ENCODE peak calls at places on chromosomes 6 and 20, in five cellular contexts. One of them, this sample, is unnamed.

GRCh38 chr6:91105532-91105931 is 518.7 kb upstream of the MAP3K7 start:
- DNase-seq in WTC11: no peak
- DNase-seq in astrocyte of the cerebellum: no peak
- DNase-seq in AG09319: no peak
- DNase-seq in mesothelial cell of epicardium: no peak
- DNase-seq in this sample: no peak

GRCh38 chr6:134519456-134519855 is 201.5 kb upstream of the SGK1 start:
- DNase-seq in WTC11: no peak
- DNase-seq in astrocyte of the cerebellum: no peak
- DNase-seq in AG09319: no peak
- DNase-seq in mesothelial cell of epicardium: no peak
- DNase-seq in this sample: no peak

GRCh38 chr6:29941476-29941875 is 856 bp upstream of the HLA-A start:
- DNase-seq in WTC11: no peak
- DNase-seq in astrocyte of the cerebellum: no peak
- DNase-seq in AG09319: no peak
- DNase-seq in mesothelial cell of epicardium: no peak
- DNase-seq in this sample: no peak

GRCh38 chr6:128655978-128656498 is 135.6 kb upstream of the PTPRK start:
- DNase-seq in WTC11: no peak
- DNase-seq in astrocyte of the cerebellum: peak; percentile 82
- DNase-seq in AG09319: peak; percentile 27
- DNase-seq in mesothelial cell of epicardium: no peak
- DNase-seq in this sample: no peak

GRCh38 chr6:35665573-35665972 is 23.1 kb downstream of the FKBP5 start:
- DNase-seq in WTC11: no peak
- DNase-seq in astrocyte of the cerebellum: no peak
- DNase-seq in AG09319: no peak
- DNase-seq in mesothelial cell of epicardium: no peak
- DNase-seq in this sample: no peak

GRCh38 chr6:50087231-50087954 is 37.7 kb upstream of the DEFB112 start:
- DNase-seq in WTC11: no peak
- DNase-seq in astrocyte of the cerebellum: peak; percentile 18
- DNase-seq in AG09319: no peak
- DNase-seq in mesothelial cell of epicardium: no peak
- DNase-seq in this sample: no peak

GRCh38 chr20:16287776-16288175 is 285.5 kb downstream of the KIF16B start:
- DNase-seq in WTC11: no peak
- DNase-seq in astrocyte of the cerebellum: no peak
- DNase-seq in AG09319: no peak
- DNase-seq in mesothelial cell of epicardium: no peak
- DNase-seq in this sample: no peak

GRCh38 chr20:63858393-63859165 is 2.7 kb upstream of the ABHD16B start:
- DNase-seq in WTC11: no peak
- DNase-seq in astrocyte of the cerebellum: no peak
- DNase-seq in AG09319: no peak
- DNase-seq in mesothelial cell of epicardium: no peak
- DNase-seq in this sample: no peak

GRCh38 chr6:22349528-22349927 is 52.7 kb upstream of the PRL start:
- DNase-seq in WTC11: no peak
- DNase-seq in astrocyte of the cerebellum: no peak
- DNase-seq in AG09319: no peak
- DNase-seq in mesothelial cell of epicardium: no peak
- DNase-seq in this sample: no peak

GRCh38 chr6:106163446-106163965 is 77.4 kb downstream of the PRDM1 start:
- DNase-seq in WTC11: no peak
- DNase-seq in astrocyte of the cerebellum: peak; percentile 50
- DNase-seq in AG09319: no peak
- DNase-seq in mesothelial cell of epicardium: no peak
- DNase-seq in this sample: no peak

GRCh38 chr20:15342987-15343639 is 1005.7 kb upstream of the FLRT3 start:
- DNase-seq in WTC11: no peak
- DNase-seq in astrocyte of the cerebellum: no peak
- DNase-seq in AG09319: peak; percentile 0
- DNase-seq in mesothelial cell of epicardium: no peak
- DNase-seq in this sample: no peak

GRCh38 chr20:10217517-10218410 is 866 bp upstream of the SNAP25 start:
- DNase-seq in WTC11: peak; percentile 67
- DNase-seq in astrocyte of the cerebellum: peak; percentile 95
- DNase-seq in AG09319: peak; percentile 89
- DNase-seq in mesothelial cell of epicardium: peak; percentile 49
- DNase-seq in this sample: peak; percentile 86

GRCh38 chr6:15642276-15642675 is 20.6 kb downstream of the DTNBP1 start:
- DNase-seq in WTC11: peak; percentile 42
- DNase-seq in astrocyte of the cerebellum: no peak
- DNase-seq in AG09319: no peak
- DNase-seq in mesothelial cell of epicardium: no peak
- DNase-seq in this sample: no peak

GRCh38 chr6:37876843-37877242 is 57.3 kb downstream of the ZFAND3 start:
- DNase-seq in WTC11: no peak
- DNase-seq in astrocyte of the cerebellum: no peak
- DNase-seq in AG09319: no peak
- DNase-seq in mesothelial cell of epicardium: no peak
- DNase-seq in this sample: no peak

GRCh38 chr20:21302645-21303060 is 478 bp upstream of the XRN2 start:
- DNase-seq in WTC11: no peak
- DNase-seq in astrocyte of the cerebellum: no peak
- DNase-seq in AG09319: no peak
- DNase-seq in mesothelial cell of epicardium: no peak
- DNase-seq in this sample: no peak

GRCh38 chr6:132388291-132388690 is 13.0 kb downstream of the MOXD1 start:
- DNase-seq in WTC11: no peak
- DNase-seq in astrocyte of the cerebellum: no peak
- DNase-seq in AG09319: no peak
- DNase-seq in mesothelial cell of epicardium: no peak
- DNase-seq in this sample: no peak

GRCh38 chr6:20802596-20802995 is 268.3 kb downstream of the CDKAL1 start:
- DNase-seq in WTC11: no peak
- DNase-seq in astrocyte of the cerebellum: no peak
- DNase-seq in AG09319: no peak
- DNase-seq in mesothelial cell of epicardium: no peak
- DNase-seq in this sample: no peak

GRCh38 chr6:165662671-165663282 is at the start of gene PDE10A:
- DNase-seq in WTC11: peak; percentile 53
- DNase-seq in astrocyte of the cerebellum: no peak
- DNase-seq in AG09319: no peak
- DNase-seq in mesothelial cell of epicardium: peak; percentile 64
- DNase-seq in this sample: no peak

GRCh38 chr6:41271901-41272395 is 14.5 kb downstream of the TREM1 start:
- DNase-seq in WTC11: no peak
- DNase-seq in astrocyte of the cerebellum: no peak
- DNase-seq in AG09319: no peak
- DNase-seq in mesothelial cell of epicardium: no peak
- DNase-seq in this sample: peak; percentile 15

GRCh38 chr6:108581237-108581931 is 20.7 kb downstream of the FOXO3 start:
- DNase-seq in WTC11: no peak
- DNase-seq in astrocyte of the cerebellum: peak; percentile 82
- DNase-seq in AG09319: peak; percentile 86
- DNase-seq in mesothelial cell of epicardium: peak; percentile 80
- DNase-seq in this sample: no peak

GRCh38 chr6:45462190-45463134 is 84.7 kb upstream of the SUPT3H start:
- DNase-seq in WTC11: no peak
- DNase-seq in astrocyte of the cerebellum: no peak
- DNase-seq in AG09319: no peak
- DNase-seq in mesothelial cell of epicardium: no peak
- DNase-seq in this sample: no peak

GRCh38 chr6:134278000-134278399 is 39.9 kb downstream of the SGK1 start:
- DNase-seq in WTC11: no peak
- DNase-seq in astrocyte of the cerebellum: no peak
- DNase-seq in AG09319: no peak
- DNase-seq in mesothelial cell of epicardium: no peak
- DNase-seq in this sample: no peak

GRCh38 chr6:127566671-127567070 is 10.3 kb upstream of the C6orf58 start:
- DNase-seq in WTC11: no peak
- DNase-seq in astrocyte of the cerebellum: peak; percentile 53
- DNase-seq in AG09319: no peak
- DNase-seq in mesothelial cell of epicardium: no peak
- DNase-seq in this sample: no peak

GRCh38 chr6:116406678-116407345 is 36.1 kb downstream of the DSE start:
- DNase-seq in WTC11: no peak
- DNase-seq in astrocyte of the cerebellum: no peak
- DNase-seq in AG09319: no peak
- DNase-seq in mesothelial cell of epicardium: no peak
- DNase-seq in this sample: no peak

GRCh38 chr20:18571009-18571408 is 3.8 kb downstream of the SMIM26 start:
- DNase-seq in WTC11: no peak
- DNase-seq in astrocyte of the cerebellum: no peak
- DNase-seq in AG09319: no peak
- DNase-seq in mesothelial cell of epicardium: no peak
- DNase-seq in this sample: no peak

GRCh38 chr20:46377532-46377931 is 28.9 kb downstream of the ELMO2 start:
- DNase-seq in WTC11: no peak
- DNase-seq in astrocyte of the cerebellum: no peak
- DNase-seq in AG09319: no peak
- DNase-seq in mesothelial cell of epicardium: no peak
- DNase-seq in this sample: no peak

GRCh38 chr20:46764068-46764467 is 54.6 kb downstream of the SLC2A10 start:
- DNase-seq in WTC11: no peak
- DNase-seq in astrocyte of the cerebellum: no peak
- DNase-seq in AG09319: no peak
- DNase-seq in mesothelial cell of epicardium: no peak
- DNase-seq in this sample: no peak

DNA sequence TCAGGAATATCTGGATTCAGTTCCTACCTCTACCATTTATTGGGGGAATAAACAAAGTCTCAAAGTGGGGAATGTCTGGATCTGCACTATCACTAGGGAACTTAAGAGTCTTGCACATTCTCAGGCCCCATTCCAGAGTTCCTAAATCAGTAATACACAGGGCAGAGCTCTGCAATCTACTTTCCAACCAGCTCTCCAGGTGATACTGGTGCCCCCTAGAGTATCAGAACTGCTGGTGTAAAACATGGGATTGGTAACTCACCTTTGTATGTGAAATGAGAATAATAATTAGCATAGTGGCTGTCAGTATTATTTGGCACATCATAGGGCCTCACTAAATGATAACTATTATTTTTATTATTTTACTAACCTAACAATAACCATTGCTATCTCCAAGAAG is 278.8 kb upstream of the IMPG1 start:
- DNase-seq in WTC11: no peak
- DNase-seq in astrocyte of the cerebellum: no peak
- DNase-seq in AG09319: no peak
- DNase-seq in mesothelial cell of epicardium: no peak
- DNase-seq in this sample: no peak
- TF ChIP-seq CTCF in WTC11: peak; percentile 36
- TF ChIP-seq CTCF in astrocyte of the cerebellum: no peak
- TF ChIP-seq CTCF in AG09319: no peak
- TF ChIP-seq CTCF in mesothelial cell of epicardium: peak; percentile 16
- TF ChIP-seq CTCF in this sample: no peak

GRCh38 chr20:4235512-4236043 is 220.2 kb upstream of the RNF24 start:
- DNase-seq in WTC11: no peak
- DNase-seq in astrocyte of the cerebellum: no peak
- DNase-seq in AG09319: no peak
- DNase-seq in mesothelial cell of epicardium: no peak
- DNase-seq in this sample: no peak

GRCh38 chr20:4234664-4235063 is 219.3 kb upstream of the RNF24 start:
- DNase-seq in WTC11: no peak
- DNase-seq in astrocyte of the cerebellum: no peak
- DNase-seq in AG09319: no peak
- DNase-seq in mesothelial cell of epicardium: no peak
- DNase-seq in this sample: no peak

GRCh38 chr20:4234128-4234527 is 218.8 kb upstream of the RNF24 start:
- DNase-seq in WTC11: no peak
- DNase-seq in astrocyte of the cerebellum: peak; percentile 50
- DNase-seq in AG09319: no peak
- DNase-seq in mesothelial cell of epicardium: no peak
- DNase-seq in this sample: no peak

GRCh38 chr20:4230651-4231050 is 215.3 kb upstream of the RNF24 start:
- DNase-seq in WTC11: no peak
- DNase-seq in astrocyte of the cerebellum: no peak
- DNase-seq in AG09319: no peak
- DNase-seq in mesothelial cell of epicardium: no peak
- DNase-seq in this sample: no peak

GRCh38 chr20:4233520-4233919 is 218.2 kb upstream of the RNF24 start:
- DNase-seq in WTC11: no peak
- DNase-seq in astrocyte of the cerebellum: no peak
- DNase-seq in AG09319: no peak
- DNase-seq in mesothelial cell of epicardium: no peak
- DNase-seq in this sample: no peak
- TF ChIP-seq CTCF in WTC11: no peak
- TF ChIP-seq CTCF in astrocyte of the cerebellum: peak; percentile 16
- TF ChIP-seq CTCF in AG09319: no peak
- TF ChIP-seq CTCF in mesothelial cell of epicardium: no peak
- TF ChIP-seq CTCF in this sample: no peak

DNA sequence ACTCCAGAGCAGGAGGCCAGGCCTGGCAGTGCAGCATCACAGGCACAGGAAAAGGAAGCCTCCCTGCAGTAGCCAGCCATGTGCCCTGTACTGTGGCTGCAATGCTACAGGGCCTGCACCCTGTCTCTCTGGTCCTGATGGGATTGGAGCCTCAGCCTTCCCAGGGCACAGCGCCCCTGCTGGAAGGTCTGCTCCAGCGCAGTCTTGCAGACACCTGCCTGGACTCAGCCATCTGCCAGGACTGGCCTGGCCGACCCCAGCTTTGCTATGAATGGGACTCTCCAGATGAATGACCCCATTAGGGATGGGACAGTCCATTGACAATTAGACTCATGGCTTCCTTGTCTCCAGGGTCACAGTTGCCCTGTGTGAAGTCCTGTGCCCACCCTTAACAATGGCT is 251.6 kb downstream of the ERMARD start:
- DNase-seq in WTC11: no peak
- DNase-seq in astrocyte of the cerebellum: no peak
- DNase-seq in AG09319: no peak
- DNase-seq in mesothelial cell of epicardium: no peak
- DNase-seq in this sample: no peak
- TF ChIP-seq CTCF in WTC11: no peak
- TF ChIP-seq CTCF in astrocyte of the cerebellum: no peak
- TF ChIP-seq CTCF in AG09319: no peak
- TF ChIP-seq CTCF in mesothelial cell of epicardium: no peak
- TF ChIP-seq CTCF in this sample: no peak

DNA sequence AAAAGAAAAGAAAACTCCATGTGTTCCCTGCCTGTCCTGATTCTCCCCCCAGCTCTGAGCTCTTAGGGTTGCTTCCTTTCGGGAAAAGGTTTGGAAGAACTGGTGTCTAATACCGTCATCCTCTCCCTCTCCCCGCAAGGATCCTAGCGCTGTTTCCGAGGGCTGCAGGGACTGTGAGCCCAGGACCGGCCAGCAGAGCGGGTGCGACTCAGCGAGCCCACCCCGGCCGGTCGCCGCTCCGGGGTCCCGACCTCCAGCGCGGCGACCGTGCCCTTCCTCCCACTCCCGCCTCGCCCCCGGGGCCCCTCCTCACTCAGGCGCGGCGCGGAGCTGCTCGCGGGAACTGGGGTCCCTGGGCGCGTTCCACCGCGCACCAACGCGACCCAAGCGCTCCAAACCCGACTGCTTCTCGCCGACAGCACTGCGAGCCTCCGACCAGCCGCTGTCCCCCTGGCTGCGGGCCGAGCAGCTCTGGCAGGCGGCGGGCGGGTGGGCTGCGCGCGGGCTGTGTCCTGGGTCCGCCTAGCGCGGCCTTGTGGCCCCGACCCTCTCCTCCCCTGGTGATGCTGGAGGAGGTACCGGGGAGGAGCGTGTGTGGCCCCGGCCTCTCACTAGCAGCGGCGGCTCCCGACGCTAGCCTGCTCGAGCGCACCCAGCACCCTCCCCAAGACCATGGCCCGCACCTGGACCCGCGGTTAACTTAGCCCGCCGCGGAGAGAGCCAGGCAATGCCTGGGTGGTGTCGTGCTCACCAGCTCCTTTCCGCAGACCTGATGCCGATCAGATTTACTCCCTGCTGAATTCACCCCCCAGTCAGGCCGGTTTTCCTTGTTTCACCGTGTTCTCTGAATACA is at the start of gene PLA2G7:
- DNase-seq in WTC11: peak; percentile 65
- DNase-seq in astrocyte of the cerebellum: no peak
- DNase-seq in AG09319: no peak
- DNase-seq in mesothelial cell of epicardium: peak; percentile 59
- DNase-seq in this sample: no peak
- TF ChIP-seq CTCF in WTC11: no peak
- TF ChIP-seq CTCF in astrocyte of the cerebellum: peak; percentile 2
- TF ChIP-seq CTCF in AG09319: no peak
- TF ChIP-seq CTCF in mesothelial cell of epicardium: no peak
- TF ChIP-seq CTCF in this sample: no peak

This sample was measured in dorsolateral prefrontal cortex.